ENCODE peak calls at places on chromosomes 13 and 19, in four cellular contexts. D, X, M and T are unnamed samples. For H3K9me3, the result is how much of the 10 kb centered on the place peaks cover.

GRCh38 chr13:21481359-21481758 is 22.3 kb upstream of the ZDHHC20 start:
- DNase-seq in D (no peak), X (no peak), M (no peak), T (no peak)

GRCh38 chr13:100230813-100231575 is 142.1 kb downstream of the PCCA start:
- DNase-seq in D (no peak), X (no peak), M (no peak), T (no peak)

GRCh38 chr13:27933580-27934328 is 14.0 kb downstream of the PDX1 start:
- DNase-seq in D (no peak), X (no peak), M (no peak), T (no peak)

GRCh38 chr13:75798353-75799245 is 162.5 kb downstream of the LMO7 start:
- DNase-seq in D (no peak), X (no peak), M (no peak), T (no peak)

GRCh38 chr19:5083547-5083965 is 114.6 kb downstream of the KDM4B start:
- DNase-seq in D (no peak), X (no peak), M (no peak), T (no peak)

GRCh38 chr19:13181747-13182388 is 31.7 kb downstream of the IER2 start:
- DNase-seq in D (no peak), X (peak), M (peak), T (peak)

GRCh38 chr13:25776722-25777121 is 275.1 kb downstream of the SHISA2 start:
- DNase-seq in D (no peak), X (no peak), M (no peak), T (no peak)

GRCh38 chr13:62320129-62320724 is 904.6 kb upstream of the PCDH20 start:
- DNase-seq in D (peak), X (no peak), M (no peak), T (no peak)

GRCh38 chr13:26558074-26558805 is 757 bp downstream of the WASF3 start:
- DNase-seq in D (no peak), X (no peak), M (no peak), T (no peak)

GRCh38 chr13:98273824-98274786 is 97.0 kb upstream of the RNF113B start:
- DNase-seq in D (no peak), X (no peak), M (no peak), T (no peak)

GRCh38 chr13:45055902-45056648 is 64.2 kb upstream of the GTF2F2 start:
- DNase-seq in D (no peak), X (peak), M (no peak), T (no peak)

GRCh38 chr13:48078251-48078656 is 16.6 kb downstream of the MED4 start:
- DNase-seq in D (peak), X (peak), M (no peak), T (no peak)

GRCh38 chr19:1849999-1850398 is 1.7 kb upstream of the REXO1 start:
- DNase-seq in D (no peak), X (no peak), M (no peak), T (no peak)
- H3K9me3 ChIP-seq in D (under half), X (under half), M (under half), T (under half)

GRCh38 chr13:33262069-33262487 is 23.5 kb downstream of the STARD13 start:
- DNase-seq in D (peak), X (peak), M (no peak), T (no peak)
- TF ChIP-seq POLR2AphosphoS5 in D (peak), X (peak), M (peak), T (no peak)

GRCh38 chr13:19083340-19083739 is 98.3 kb downstream of the TUBA3C start:
- DNase-seq in D (no peak), X (no peak), M (no peak), T (no peak)
- H3K9me3 ChIP-seq in D (under half), X (under half), M (under half), T (under half)

DNA sequence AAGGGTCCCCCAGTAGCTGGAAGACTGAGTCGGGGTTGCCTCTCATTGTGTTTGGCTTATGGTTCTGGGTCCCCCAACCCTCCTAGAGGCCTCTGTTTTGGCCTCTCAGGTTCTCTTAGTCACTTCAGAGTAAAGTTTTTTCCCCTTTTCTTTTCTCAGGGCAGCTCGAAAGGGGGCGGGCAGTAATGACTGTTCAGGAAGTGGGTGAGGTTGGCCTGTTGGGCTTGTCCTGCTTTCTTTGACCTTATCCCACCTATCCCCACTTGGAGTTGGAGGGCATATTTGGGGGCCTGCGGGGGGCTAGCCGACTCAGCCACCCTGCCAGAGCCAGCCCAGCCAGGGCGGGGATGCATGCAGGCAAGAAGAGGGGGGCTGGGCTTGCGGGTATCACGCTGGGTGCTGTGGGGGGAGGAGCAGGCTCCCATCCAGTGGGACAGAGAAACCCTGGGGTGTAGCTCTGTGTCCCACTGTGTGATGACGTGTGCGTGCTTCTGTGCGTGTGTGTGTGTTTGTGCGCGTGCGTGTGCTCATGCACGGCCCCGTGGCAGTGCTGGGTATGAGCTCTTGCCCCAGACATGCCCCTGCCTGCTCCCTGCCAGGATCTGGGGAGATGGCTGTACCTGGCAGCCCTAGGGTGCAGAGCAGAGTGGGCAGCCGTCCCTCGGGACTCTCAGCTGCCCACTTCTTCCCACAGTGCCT is 1.4 kb downstream of the CIC start:
- DNase-seq in D (no peak), X (peak), M (peak), T (peak)
- TF ChIP-seq POLR2AphosphoS5 in D (peak), X (peak), M (no peak), T (no peak)

GRCh38 chr19:22601906-22602630 is 32.1 kb upstream of the ZNF492 start:
- DNase-seq in D (no peak), X (no peak), M (no peak), T (no peak)
- H3K9me3 ChIP-seq in D (half or more), X (under half), M (under half), T (under half)

GRCh38 chr19:57830071-57830602 is at the start of gene ZNF587B:
- DNase-seq in D (peak), X (peak), M (peak), T (peak)
- TF ChIP-seq POLR2AphosphoS5 in D (no peak), X (no peak), M (peak), T (no peak)

GRCh38 chr19:21432590-21432989 is 35.7 kb downstream of the ZNF493 start:
- DNase-seq in D (no peak), X (no peak), M (no peak), T (no peak)
- H3K9me3 ChIP-seq in D (half or more), X (under half), M (under half), T (under half)

DNA sequence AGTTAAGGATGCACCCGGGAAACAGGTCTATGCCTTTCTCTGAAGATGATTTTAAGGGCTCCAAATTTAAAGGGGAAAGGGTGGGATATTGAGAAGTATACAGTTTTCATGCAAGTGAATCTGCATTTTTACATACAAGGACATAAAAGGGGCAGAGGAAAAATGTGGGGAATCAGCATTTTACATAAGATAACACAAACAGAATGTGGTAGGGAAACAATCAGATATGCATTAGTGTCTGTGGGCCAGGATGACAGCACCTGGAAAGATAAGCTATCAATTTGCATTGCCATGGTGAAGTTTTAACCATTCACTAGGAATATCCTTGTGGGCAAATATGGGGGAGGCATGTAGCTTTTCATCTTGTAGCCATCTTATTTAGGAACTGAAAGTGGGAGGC is 24.1 kb downstream of the IGFL3 start:
- DNase-seq in D (no peak), X (no peak), M (no peak), T (no peak)
- TF ChIP-seq POLR2AphosphoS5 in D (no peak), X (no peak), M (no peak), T (no peak)

GRCh38 chr19:52415711-52416110 is 13.2 kb upstream of the ZNF534 start:
- DNase-seq in D (no peak), X (no peak), M (no peak), T (no peak)
- H3K9me3 ChIP-seq in D (half or more), X (half or more), M (half or more), T (half or more)

GRCh38 chr13:111004444-111004843 is 89.6 kb upstream of the ANKRD10 start:
- DNase-seq in D (no peak), X (no peak), M (no peak), T (no peak)

GRCh38 chr13:111005364-111005763 is 90.5 kb upstream of the ANKRD10 start:
- DNase-seq in D (no peak), X (no peak), M (no peak), T (no peak)

GRCh38 chr13:111006508-111007031 is 91.7 kb upstream of the ANKRD10 start:
- DNase-seq in D (no peak), X (peak), M (no peak), T (peak)

GRCh38 chr13:111007209-111007608 is 92.3 kb upstream of the ANKRD10 start:
- DNase-seq in D (no peak), X (no peak), M (no peak), T (no peak)

GRCh38 chr13:111005808-111006494 is 91.1 kb upstream of the ANKRD10 start:
- DNase-seq in D (no peak), X (peak), M (peak), T (no peak)
- TF ChIP-seq POLR2AphosphoS5 in D (no peak), X (no peak), M (no peak), T (no peak)